ENCODE peak calls at places on chromosomes 5 and 9, in seven cellular contexts. P is KBM-7; M is activated naive CD8-positive, alpha-beta T cell treated with anti-CD3 and anti-CD28 coated beads, Interleukin-2, amount 50 U/mL, for 24 hours; I is T47D; Y is NCI-H1092 treated with DMSO at 0.1 percent for 48 hours; C is G401; U is heart right ventricle. H is an unnamed sample.

GRCh38 chr5:4941957-4942830 is 197.9 kb upstream of the ADAMTS16 start:
- DNase-seq in P (peak), M (peak), I (no peak), Y (no peak), C (peak), U (no peak), H (no peak)

GRCh38 chr5:91206734-91207133 is 176.4 kb downstream of the ARRDC3 start:
- DNase-seq in P (no peak), M (no peak), I (no peak), Y (no peak), C (no peak), U (no peak), H (no peak)

GRCh38 chr9:70352356-70352755 is 62.1 kb downstream of the KLF9 start:
- DNase-seq in P (no peak), M (no peak), I (no peak), Y (no peak), C (no peak), U (no peak), H (no peak)

GRCh38 chr5:134437340-134438267 is 25.9 kb upstream of the CDKN2AIPNL start:
- DNase-seq in P (no peak), M (no peak), I (no peak), Y (no peak), C (no peak), U (no peak), H (no peak)

GRCh38 chr9:132538071-132538470 is 44.3 kb upstream of the BARHL1 start:
- DNase-seq in P (no peak), M (no peak), I (no peak), Y (no peak), C (no peak), U (no peak), H (no peak)

GRCh38 chr5:96963267-96963666 is 27.4 kb downstream of the LNPEP start:
- DNase-seq in P (peak), M (no peak), I (no peak), Y (no peak), C (peak), U (peak), H (no peak)

GRCh38 chr5:74966151-74967050 is 86.0 kb downstream of the GCNT4 start:
- DNase-seq in P (no peak), M (no peak), I (no peak), Y (no peak), C (no peak), U (no peak), H (no peak)

GRCh38 chr9:91211919-91212318 is 149.8 kb downstream of the AUH start:
- DNase-seq in P (no peak), M (no peak), I (no peak), Y (no peak), C (no peak), U (no peak), H (no peak)

GRCh38 chr5:73120222-73121108 is at the start of gene TMEM171:
- DNase-seq in P (no peak), M (no peak), I (peak), Y (peak), C (no peak), U (peak), H (peak)

GRCh38 chr5:113319256-113320053 is 115.3 kb downstream of the TSSK1B start:
- DNase-seq in P (no peak), M (no peak), I (no peak), Y (no peak), C (no peak), U (no peak), H (no peak)

H was measured in AG09319.